ENCODE peak calls at places on chromosome 13, in ten cellular contexts. One of them, this sample, is unnamed.

GRCh38 chr13:68023838-68024581 is 793.9 kb upstream of the PCDH9 start:
- DNase-seq in fibroblast of lung: no peak
- DNase-seq in kidney epithelial cell: no peak
- DNase-seq in T-helper 2 cell: no peak
- DNase-seq in OCI-M1: no peak
- DNase-seq in activated CD8-positive, alpha-beta T cell treated with anti-CD3 and anti-CD28 coated beads for 36 hours: no peak
- DNase-seq in GM23338: peak; percentile 30
- DNase-seq in stimulated activated effector memory CD8-positive, alpha-beta T cell treated with anti-CD3 and anti-CD28 coated beads, Interleukin-12 subunit alpha, Interleukin-12 subunit beta, amount 100 ng/mL, for 72 hours: no peak
- DNase-seq in CD8-positive, alpha-beta memory T cell: no peak
- DNase-seq in AG09309: no peak
- DNase-seq in this sample: no peak

GRCh38 chr13:102846261-102847015 is 606 bp downstream of the ERCC5 start:
- DNase-seq in OCI-M1: peak; percentile 79
- DNase-seq in activated CD8-positive, alpha-beta T cell treated with anti-CD3 and anti-CD28 coated beads for 36 hours: peak; percentile 70
- DNase-seq in GM23338: peak; percentile 36
- DNase-seq in stimulated activated effector memory CD8-positive, alpha-beta T cell treated with anti-CD3 and anti-CD28 coated beads, Interleukin-12 subunit alpha, Interleukin-12 subunit beta, amount 100 ng/mL, for 72 hours: peak; percentile 12
- DNase-seq in CD8-positive, alpha-beta memory T cell: peak; percentile 35
- DNase-seq in T-helper 2 cell: peak; percentile 81
- DNase-seq in fibroblast of lung: peak; percentile 41
- DNase-seq in AG09309: no peak
- DNase-seq in kidney epithelial cell: no peak
- DNase-seq in this sample: peak; percentile 52

GRCh38 chr13:59877933-59878332 is 285.8 kb downstream of the DIAPH3 start:
- DNase-seq in kidney epithelial cell: no peak
- DNase-seq in AG09309: peak; percentile 13
- DNase-seq in CD8-positive, alpha-beta memory T cell: no peak
- DNase-seq in OCI-M1: no peak
- DNase-seq in GM23338: no peak
- DNase-seq in T-helper 2 cell: no peak
- DNase-seq in fibroblast of lung: peak; percentile 41
- DNase-seq in activated CD8-positive, alpha-beta T cell treated with anti-CD3 and anti-CD28 coated beads for 36 hours: no peak
- DNase-seq in stimulated activated effector memory CD8-positive, alpha-beta T cell treated with anti-CD3 and anti-CD28 coated beads, Interleukin-12 subunit alpha, Interleukin-12 subunit beta, amount 100 ng/mL, for 72 hours: no peak
- DNase-seq in this sample: no peak

GRCh38 chr13:109224033-109224432 is 562.4 kb downstream of the IRS2 start:
- DNase-seq in stimulated activated effector memory CD8-positive, alpha-beta T cell treated with anti-CD3 and anti-CD28 coated beads, Interleukin-12 subunit alpha, Interleukin-12 subunit beta, amount 100 ng/mL, for 72 hours: no peak
- DNase-seq in GM23338: no peak
- DNase-seq in kidney epithelial cell: no peak
- DNase-seq in T-helper 2 cell: no peak
- DNase-seq in activated CD8-positive, alpha-beta T cell treated with anti-CD3 and anti-CD28 coated beads for 36 hours: no peak
- DNase-seq in OCI-M1: peak; percentile 25
- DNase-seq in CD8-positive, alpha-beta memory T cell: no peak
- DNase-seq in AG09309: no peak
- DNase-seq in fibroblast of lung: no peak
- DNase-seq in this sample: no peak

GRCh38 chr13:109211616-109212015 is 574.8 kb downstream of the IRS2 start:
- DNase-seq in T-helper 2 cell: no peak
- DNase-seq in OCI-M1: no peak
- DNase-seq in AG09309: no peak
- DNase-seq in stimulated activated effector memory CD8-positive, alpha-beta T cell treated with anti-CD3 and anti-CD28 coated beads, Interleukin-12 subunit alpha, Interleukin-12 subunit beta, amount 100 ng/mL, for 72 hours: no peak
- DNase-seq in GM23338: no peak
- DNase-seq in activated CD8-positive, alpha-beta T cell treated with anti-CD3 and anti-CD28 coated beads for 36 hours: no peak
- DNase-seq in kidney epithelial cell: no peak
- DNase-seq in fibroblast of lung: peak; percentile 43
- DNase-seq in CD8-positive, alpha-beta memory T cell: no peak
- DNase-seq in this sample: no peak

GRCh38 chr13:29713841-29714240 is 118.4 kb upstream of the SLC7A1 start:
- DNase-seq in T-helper 2 cell: no peak
- DNase-seq in CD8-positive, alpha-beta memory T cell: no peak
- DNase-seq in kidney epithelial cell: no peak
- DNase-seq in fibroblast of lung: no peak
- DNase-seq in OCI-M1: peak; percentile 6
- DNase-seq in GM23338: peak; percentile 57
- DNase-seq in activated CD8-positive, alpha-beta T cell treated with anti-CD3 and anti-CD28 coated beads for 36 hours: peak; percentile 7
- DNase-seq in AG09309: no peak
- DNase-seq in stimulated activated effector memory CD8-positive, alpha-beta T cell treated with anti-CD3 and anti-CD28 coated beads, Interleukin-12 subunit alpha, Interleukin-12 subunit beta, amount 100 ng/mL, for 72 hours: no peak
- DNase-seq in this sample: peak; percentile 29

GRCh38 chr13:47408546-47409319 is 511.9 kb upstream of the HTR2A start:
- DNase-seq in OCI-M1: no peak
- DNase-seq in activated CD8-positive, alpha-beta T cell treated with anti-CD3 and anti-CD28 coated beads for 36 hours: no peak
- DNase-seq in CD8-positive, alpha-beta memory T cell: no peak
- DNase-seq in stimulated activated effector memory CD8-positive, alpha-beta T cell treated with anti-CD3 and anti-CD28 coated beads, Interleukin-12 subunit alpha, Interleukin-12 subunit beta, amount 100 ng/mL, for 72 hours: no peak
- DNase-seq in T-helper 2 cell: no peak
- DNase-seq in fibroblast of lung: no peak
- DNase-seq in AG09309: no peak
- DNase-seq in GM23338: no peak
- DNase-seq in kidney epithelial cell: no peak
- DNase-seq in this sample: no peak

GRCh38 chr13:88461272-88462009 is 790.3 kb downstream of the SLITRK5 start:
- DNase-seq in kidney epithelial cell: no peak
- DNase-seq in fibroblast of lung: no peak
- DNase-seq in CD8-positive, alpha-beta memory T cell: no peak
- DNase-seq in OCI-M1: peak; percentile 6
- DNase-seq in T-helper 2 cell: no peak
- DNase-seq in activated CD8-positive, alpha-beta T cell treated with anti-CD3 and anti-CD28 coated beads for 36 hours: no peak
- DNase-seq in GM23338: peak; percentile 94
- DNase-seq in AG09309: no peak
- DNase-seq in stimulated activated effector memory CD8-positive, alpha-beta T cell treated with anti-CD3 and anti-CD28 coated beads, Interleukin-12 subunit alpha, Interleukin-12 subunit beta, amount 100 ng/mL, for 72 hours: no peak
- DNase-seq in this sample: no peak

GRCh38 chr13:92054389-92054788 is 656.0 kb downstream of the GPC5 start:
- DNase-seq in AG09309: no peak
- DNase-seq in fibroblast of lung: no peak
- DNase-seq in CD8-positive, alpha-beta memory T cell: no peak
- DNase-seq in activated CD8-positive, alpha-beta T cell treated with anti-CD3 and anti-CD28 coated beads for 36 hours: no peak
- DNase-seq in T-helper 2 cell: no peak
- DNase-seq in stimulated activated effector memory CD8-positive, alpha-beta T cell treated with anti-CD3 and anti-CD28 coated beads, Interleukin-12 subunit alpha, Interleukin-12 subunit beta, amount 100 ng/mL, for 72 hours: no peak
- DNase-seq in kidney epithelial cell: no peak
- DNase-seq in OCI-M1: no peak
- DNase-seq in GM23338: no peak
- DNase-seq in this sample: no peak

GRCh38 chr13:97226788-97227627 is 4.9 kb downstream of the MBNL2 start:
- DNase-seq in GM23338: peak; percentile 80
- DNase-seq in CD8-positive, alpha-beta memory T cell: peak; percentile 59
- DNase-seq in fibroblast of lung: no peak
- DNase-seq in activated CD8-positive, alpha-beta T cell treated with anti-CD3 and anti-CD28 coated beads for 36 hours: peak; percentile 56
- DNase-seq in AG09309: no peak
- DNase-seq in stimulated activated effector memory CD8-positive, alpha-beta T cell treated with anti-CD3 and anti-CD28 coated beads, Interleukin-12 subunit alpha, Interleukin-12 subunit beta, amount 100 ng/mL, for 72 hours: no peak
- DNase-seq in T-helper 2 cell: peak; percentile 87
- DNase-seq in kidney epithelial cell: no peak
- DNase-seq in OCI-M1: peak; percentile 82
- DNase-seq in this sample: no peak

GRCh38 chr13:39313721-39314120 is 275.5 kb downstream of the NHLRC3 start:
- DNase-seq in fibroblast of lung: no peak
- DNase-seq in stimulated activated effector memory CD8-positive, alpha-beta T cell treated with anti-CD3 and anti-CD28 coated beads, Interleukin-12 subunit alpha, Interleukin-12 subunit beta, amount 100 ng/mL, for 72 hours: no peak
- DNase-seq in AG09309: no peak
- DNase-seq in GM23338: no peak
- DNase-seq in activated CD8-positive, alpha-beta T cell treated with anti-CD3 and anti-CD28 coated beads for 36 hours: no peak
- DNase-seq in kidney epithelial cell: no peak
- DNase-seq in T-helper 2 cell: no peak
- DNase-seq in OCI-M1: no peak
- DNase-seq in CD8-positive, alpha-beta memory T cell: no peak
- DNase-seq in this sample: no peak

GRCh38 chr13:110341445-110342247 is 34.6 kb downstream of the COL4A2 start:
- DNase-seq in kidney epithelial cell: no peak
- DNase-seq in GM23338: no peak
- DNase-seq in AG09309: no peak
- DNase-seq in stimulated activated effector memory CD8-positive, alpha-beta T cell treated with anti-CD3 and anti-CD28 coated beads, Interleukin-12 subunit alpha, Interleukin-12 subunit beta, amount 100 ng/mL, for 72 hours: no peak
- DNase-seq in OCI-M1: no peak
- DNase-seq in CD8-positive, alpha-beta memory T cell: no peak
- DNase-seq in fibroblast of lung: peak; percentile 65
- DNase-seq in activated CD8-positive, alpha-beta T cell treated with anti-CD3 and anti-CD28 coated beads for 36 hours: no peak
- DNase-seq in T-helper 2 cell: no peak
- DNase-seq in this sample: peak; percentile 87

GRCh38 chr13:98930014-98930625 is 47.7 kb downstream of the DOCK9 start:
- DNase-seq in OCI-M1: no peak
- DNase-seq in fibroblast of lung: no peak
- DNase-seq in T-helper 2 cell: no peak
- DNase-seq in activated CD8-positive, alpha-beta T cell treated with anti-CD3 and anti-CD28 coated beads for 36 hours: peak; percentile 16
- DNase-seq in GM23338: peak; percentile 33
- DNase-seq in CD8-positive, alpha-beta memory T cell: no peak
- DNase-seq in stimulated activated effector memory CD8-positive, alpha-beta T cell treated with anti-CD3 and anti-CD28 coated beads, Interleukin-12 subunit alpha, Interleukin-12 subunit beta, amount 100 ng/mL, for 72 hours: no peak
- DNase-seq in AG09309: no peak
- DNase-seq in kidney epithelial cell: no peak
- DNase-seq in this sample: no peak

GRCh38 chr13:40456397-40456958 is 210.0 kb downstream of the FOXO1 start:
- DNase-seq in T-helper 2 cell: no peak
- DNase-seq in OCI-M1: no peak
- DNase-seq in CD8-positive, alpha-beta memory T cell: no peak
- DNase-seq in activated CD8-positive, alpha-beta T cell treated with anti-CD3 and anti-CD28 coated beads for 36 hours: no peak
- DNase-seq in kidney epithelial cell: no peak
- DNase-seq in GM23338: no peak
- DNase-seq in stimulated activated effector memory CD8-positive, alpha-beta T cell treated with anti-CD3 and anti-CD28 coated beads, Interleukin-12 subunit alpha, Interleukin-12 subunit beta, amount 100 ng/mL, for 72 hours: no peak
- DNase-seq in fibroblast of lung: no peak
- DNase-seq in AG09309: no peak
- DNase-seq in this sample: no peak

GRCh38 chr13:112972867-112973576 is 4.0 kb downstream of the MCF2L start:
- DNase-seq in stimulated activated effector memory CD8-positive, alpha-beta T cell treated with anti-CD3 and anti-CD28 coated beads, Interleukin-12 subunit alpha, Interleukin-12 subunit beta, amount 100 ng/mL, for 72 hours: no peak
- DNase-seq in AG09309: no peak
- DNase-seq in CD8-positive, alpha-beta memory T cell: no peak
- DNase-seq in activated CD8-positive, alpha-beta T cell treated with anti-CD3 and anti-CD28 coated beads for 36 hours: no peak
- DNase-seq in fibroblast of lung: no peak
- DNase-seq in kidney epithelial cell: no peak
- DNase-seq in OCI-M1: no peak
- DNase-seq in GM23338: no peak
- DNase-seq in T-helper 2 cell: no peak
- DNase-seq in this sample: no peak

GRCh38 chr13:101767096-101767495 is 314.6 kb downstream of the ITGBL1 start:
- DNase-seq in T-helper 2 cell: no peak
- DNase-seq in fibroblast of lung: no peak
- DNase-seq in activated CD8-positive, alpha-beta T cell treated with anti-CD3 and anti-CD28 coated beads for 36 hours: no peak
- DNase-seq in stimulated activated effector memory CD8-positive, alpha-beta T cell treated with anti-CD3 and anti-CD28 coated beads, Interleukin-12 subunit alpha, Interleukin-12 subunit beta, amount 100 ng/mL, for 72 hours: no peak
- DNase-seq in CD8-positive, alpha-beta memory T cell: no peak
- DNase-seq in kidney epithelial cell: no peak
- DNase-seq in AG09309: no peak
- DNase-seq in GM23338: no peak
- DNase-seq in OCI-M1: no peak
- DNase-seq in this sample: no peak

GRCh38 chr13:109743706-109744453 is 42.5 kb downstream of the IRS2 start:
- DNase-seq in CD8-positive, alpha-beta memory T cell: no peak
- DNase-seq in GM23338: no peak
- DNase-seq in AG09309: no peak
- DNase-seq in activated CD8-positive, alpha-beta T cell treated with anti-CD3 and anti-CD28 coated beads for 36 hours: peak; percentile 67
- DNase-seq in kidney epithelial cell: peak; percentile 73
- DNase-seq in T-helper 2 cell: peak; percentile 70
- DNase-seq in fibroblast of lung: peak; percentile 79
- DNase-seq in stimulated activated effector memory CD8-positive, alpha-beta T cell treated with anti-CD3 and anti-CD28 coated beads, Interleukin-12 subunit alpha, Interleukin-12 subunit beta, amount 100 ng/mL, for 72 hours: no peak
- DNase-seq in OCI-M1: no peak
- DNase-seq in this sample: peak; percentile 81

GRCh38 chr13:75486146-75486545 is 4.2 kb upstream of the TBC1D4 start:
- DNase-seq in T-helper 2 cell: no peak
- DNase-seq in activated CD8-positive, alpha-beta T cell treated with anti-CD3 and anti-CD28 coated beads for 36 hours: no peak
- DNase-seq in CD8-positive, alpha-beta memory T cell: no peak
- DNase-seq in stimulated activated effector memory CD8-positive, alpha-beta T cell treated with anti-CD3 and anti-CD28 coated beads, Interleukin-12 subunit alpha, Interleukin-12 subunit beta, amount 100 ng/mL, for 72 hours: no peak
- DNase-seq in GM23338: peak; percentile 19
- DNase-seq in AG09309: no peak
- DNase-seq in OCI-M1: peak; percentile 79
- DNase-seq in fibroblast of lung: peak; percentile 33
- DNase-seq in kidney epithelial cell: no peak
- DNase-seq in this sample: no peak